ENCODE peak calls at places on chromosomes 1 and 21, in seven cellular contexts. M is cardiac muscle cell; S is heart left ventricle; J is CD4-positive, CD25-positive, alpha-beta regulatory T cell; Z is HepG2; V is caudate nucleus; F is tibial nerve. X is an unnamed sample.

GRCh38 chr1:97630968-97631367 is 289.9 kb downstream of the DPYD start:
- DNase-seq in Z (no peak), S (no peak), V (peak; percentile 0), J (no peak), F (no peak), M (peak; percentile 93), X (no peak)

GRCh38 chr1:78005755-78006154 is 1.0 kb downstream of the DNAJB4 start:
- DNase-seq in F (no peak), J (peak; percentile 12), V (no peak), Z (peak; percentile 64), S (no peak), M (peak; percentile 68), X (no peak)

GRCh38 chr1:19113362-19114092 is 96.5 kb downstream of the UBR4 start:
- DNase-seq in Z (peak; percentile 46), S (no peak), J (peak; percentile 44), M (peak; percentile 22), F (no peak), V (no peak), X (peak; percentile 42)

GRCh38 chr1:3730556-3731247 is 21.5 kb upstream of the CCDC27 start:
- DNase-seq in V (no peak), M (no peak), J (no peak), F (no peak), S (peak; percentile 40), Z (no peak), X (no peak)

GRCh38 chr1:167943541-167943940 is 6.7 kb upstream of the MPC2 start:
- DNase-seq in V (no peak), F (no peak), S (no peak), M (no peak), J (no peak), Z (no peak), X (no peak)

GRCh38 chr1:234724517-234725176 is 114.7 kb upstream of the IRF2BP2 start:
- DNase-seq in V (peak; percentile 86), S (peak; percentile 84), F (peak; percentile 59), M (peak; percentile 53), J (no peak), Z (no peak), X (no peak)

GRCh38 chr1:231926340-231926739 is 299.8 kb downstream of the DISC1 start:
- DNase-seq in Z (no peak), V (no peak), M (no peak), J (no peak), S (no peak), F (no peak), X (no peak)

GRCh38 chr1:5554111-5554510 is 438.1 kb downstream of the NPHP4 start:
- DNase-seq in F (no peak), J (no peak), Z (no peak), M (no peak), V (no peak), S (no peak), X (no peak)

GRCh38 chr1:183622013-183622412 is 13.6 kb downstream of the ARPC5 start:
- DNase-seq in S (no peak), M (no peak), Z (no peak), F (no peak), V (no peak), J (no peak), X (no peak)

GRCh38 chr21:23127973-23128372 is 2129.8 kb downstream of the NCAM2 start:
- DNase-seq in J (no peak), Z (no peak), M (no peak), S (no peak), F (no peak), V (no peak), X (no peak)

GRCh38 chr1:175839678-175840669 is 96.6 kb upstream of the TNR start:
- DNase-seq in V (no peak), J (no peak), S (no peak), M (no peak), F (no peak), Z (peak; percentile 87), X (no peak)

GRCh38 chr1:52633291-52633754 is 355 bp downstream of the SHISAL2A start:
- DNase-seq in F (no peak), Z (no peak), M (peak; percentile 41), S (peak; percentile 64), J (no peak), V (no peak), X (no peak)

GRCh38 chr1:152141971-152142584 is 16.9 kb downstream of the RPTN start:
- DNase-seq in M (no peak), Z (peak; percentile 45), F (peak; percentile 41), S (no peak), J (no peak), V (no peak), X (peak; percentile 24)

GRCh38 chr1:98988906-98989603 is 15.6 kb downstream of the PLPPR5 start:
- DNase-seq in F (no peak), J (no peak), V (no peak), M (no peak), S (no peak), Z (no peak), X (no peak)

GRCh38 chr21:32278518-32279376 is at the start of gene MIS18A:
- DNase-seq in M (peak; percentile 97), S (peak; percentile 98), V (peak; percentile 89), J (peak; percentile 95), Z (peak; percentile 89), F (peak; percentile 91), X (peak; percentile 94)

GRCh38 chr21:32278068-32278467 is 781 bp downstream of the MIS18A start:
- DNase-seq in J (no peak), Z (no peak), S (no peak), F (no peak), M (peak; percentile 12), V (no peak), X (peak; percentile 51)

GRCh38 chr21:32276671-32277070 is 2.2 kb downstream of the MIS18A start:
- DNase-seq in S (no peak), Z (peak; percentile 51), V (no peak), M (no peak), F (no peak), J (no peak), X (no peak)

GRCh38 chr21:32281531-32281930 is 2.7 kb upstream of the MIS18A start:
- DNase-seq in F (no peak), Z (no peak), J (no peak), V (no peak), S (no peak), M (no peak), X (no peak)

DNA sequence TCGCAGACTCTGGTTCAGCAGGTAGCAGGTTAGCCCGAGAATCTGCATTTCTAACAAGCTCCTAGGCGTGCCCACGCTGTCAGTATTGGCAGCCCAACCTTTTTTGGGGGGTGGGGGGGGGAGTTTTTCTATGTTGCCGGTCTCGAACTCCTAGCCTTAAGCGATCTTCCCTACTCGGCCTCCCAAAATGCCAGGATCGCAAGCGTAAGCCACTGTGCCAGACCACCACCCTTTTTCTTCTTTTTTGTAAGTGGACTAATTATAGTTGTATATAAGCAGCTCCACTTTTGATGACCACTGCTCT is 480 bp upstream of the MIS18A start:
- DNase-seq in J (no peak), F (no peak), M (peak; percentile 9), V (no peak), Z (no peak), S (no peak), X (no peak)
- H3K27ac ChIP-seq in J (peak overlapping the region; percentile 66), F (peak overlapping the region; percentile 76), M (no peak overlapping the region), V (peak overlapping the region; percentile 79), Z (peak overlapping the region; percentile 42), S (peak overlapping the region; percentile 69), X (peak overlapping the region; percentile 80)

GRCh38 chr1:221711156-221711577 is 30.7 kb downstream of the DUSP10 start:
- DNase-seq in F (no peak), Z (no peak), S (no peak), J (no peak), V (no peak), M (no peak), X (no peak)

GRCh38 chr1:221712198-221712684 is 29.6 kb downstream of the DUSP10 start:
- DNase-seq in Z (no peak), V (no peak), M (no peak), J (peak; percentile 78), S (no peak), F (no peak), X (no peak)

GRCh38 chr1:221709854-221710253 is 32.0 kb downstream of the DUSP10 start:
- DNase-seq in F (no peak), M (no peak), S (no peak), V (no peak), J (no peak), Z (no peak), X (no peak)

GRCh38 chr1:221712776-221713431 is 29.0 kb downstream of the DUSP10 start:
- DNase-seq in V (no peak), Z (no peak), J (peak; percentile 90), M (no peak), S (no peak), F (no peak), X (no peak)

DNA sequence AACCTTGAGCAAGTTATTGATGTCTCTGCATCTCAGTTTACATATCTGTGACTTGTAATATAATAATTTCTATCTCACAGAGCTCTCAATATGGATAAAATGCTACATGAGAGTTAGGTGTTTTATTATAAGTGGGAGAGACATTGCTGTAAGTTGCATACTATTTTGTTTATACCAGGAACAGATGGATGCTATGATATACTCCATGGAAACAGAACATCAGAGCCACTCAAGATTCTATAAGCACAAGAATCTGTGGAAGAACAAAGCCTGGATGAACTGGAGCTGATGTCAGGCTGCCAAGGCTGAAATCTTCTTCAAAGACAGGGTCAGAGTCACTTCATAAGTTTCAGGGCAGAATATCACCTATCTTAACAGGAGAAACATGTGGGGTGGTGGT is 30.2 kb downstream of the DUSP10 start:
- DNase-seq in Z (no peak), J (no peak), S (no peak), F (no peak), M (no peak), V (no peak), X (no peak)
- H3K27ac ChIP-seq in Z (peak overlapping the region; percentile 27), J (peak overlapping the region; percentile 95), S (no peak overlapping the region), F (peak overlapping the region; percentile 9), M (no peak overlapping the region), V (peak overlapping the region; percentile 77), X (no peak overlapping the region)

GRCh38 chr1:37149296-37149695 is 115.0 kb upstream of the GRIK3 start:
- DNase-seq in S (no peak), V (no peak), F (no peak), M (no peak), Z (no peak), J (no peak), X (no peak)

GRCh38 chr1:37151789-37152188 is 117.5 kb upstream of the GRIK3 start:
- DNase-seq in M (no peak), F (no peak), Z (no peak), V (no peak), S (no peak), J (no peak), X (no peak)

GRCh38 chr1:37153116-37153515 is 118.8 kb upstream of the GRIK3 start:
- DNase-seq in F (no peak), S (no peak), J (no peak), M (no peak), V (no peak), Z (no peak), X (no peak)

GRCh38 chr1:37152491-37152890 is 118.2 kb upstream of the GRIK3 start:
- DNase-seq in F (no peak), M (no peak), V (no peak), Z (no peak), S (no peak), J (no peak), X (no peak)

GRCh38 chr1:37150986-37151385 is 116.7 kb upstream of the GRIK3 start:
- DNase-seq in M (no peak), J (no peak), Z (no peak), F (no peak), V (no peak), S (no peak), X (no peak)
- H3K27ac ChIP-seq in M (no peak overlapping the region), J (no peak overlapping the region), Z (no peak overlapping the region), F (no peak overlapping the region), V (no peak overlapping the region), S (no peak overlapping the region), X (no peak overlapping the region)

DNA sequence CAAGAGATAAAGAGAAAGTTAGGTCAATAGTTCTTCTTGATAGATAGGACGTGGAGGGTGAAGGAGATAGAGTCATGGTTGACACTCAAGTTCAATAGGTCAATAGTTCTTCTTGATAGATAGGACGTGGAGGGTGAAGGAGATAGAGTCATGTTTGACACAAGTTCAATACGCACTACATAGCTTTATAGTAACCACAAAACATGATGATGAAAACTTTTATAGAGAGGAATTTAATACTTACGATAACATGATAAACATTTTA is 5.8 kb upstream of the DDX59 start:
- DNase-seq in J (no peak), Z (no peak), F (no peak), S (no peak), V (no peak), M (no peak), X (no peak)
- H3K27ac ChIP-seq in J (no peak overlapping the region), Z (no peak overlapping the region), F (no peak overlapping the region), S (no peak overlapping the region), V (no peak overlapping the region), M (no peak overlapping the region), X (no peak overlapping the region)

X was measured in OCI-LY7.